ENCODE peak calls at places on chromosomes 2 and 18, in eight cellular contexts. T, K, Z, H, A, O, P and V are unnamed samples.

GRCh38 chr2:237291138-237291792 is 122.7 kb downstream of the COL6A3 start:
- DNase-seq in T (peak; percentile 93), K (peak; percentile 91), Z (peak; percentile 81), H (peak; percentile 87), A (no peak), O (peak; percentile 87), P (peak; percentile 100), V (peak; percentile 91)

GRCh38 chr2:53750369-53750768 is 17.2 kb upstream of the CHAC2 start:
- DNase-seq in T (no peak), K (no peak), Z (no peak), H (no peak), A (no peak), O (no peak), P (no peak), V (no peak)

GRCh38 chr18:37641573-37641972 is 76.0 kb upstream of the CELF4 start:
- DNase-seq in T (no peak), K (no peak), Z (no peak), H (peak; percentile 2), A (no peak), O (no peak), P (no peak), V (no peak)

GRCh38 chr2:163191372-163191771 is 352.8 kb upstream of the KCNH7 start:
- DNase-seq in T (no peak), K (no peak), Z (peak; percentile 21), H (no peak), A (no peak), O (peak; percentile 35), P (peak; percentile 61), V (no peak)

GRCh38 chr18:55110436-55110835 is 151.2 kb upstream of the CCDC68 start:
- DNase-seq in T (no peak), K (no peak), Z (no peak), H (no peak), A (no peak), O (no peak), P (no peak), V (no peak)

GRCh38 chr2:112706170-112706664 is 14.6 kb upstream of the NT5DC4 start:
- DNase-seq in T (no peak), K (no peak), Z (no peak), H (no peak), A (no peak), O (no peak), P (peak; percentile 66), V (no peak)

GRCh38 chr2:212381428-212382102 is 157.0 kb downstream of the ERBB4 start:
- DNase-seq in T (no peak), K (no peak), Z (no peak), H (no peak), A (no peak), O (no peak), P (no peak), V (no peak)

GRCh38 chr18:59267511-59268126 is 5.6 kb downstream of the RAX start:
- DNase-seq in T (no peak), K (no peak), Z (peak; percentile 31), H (no peak), A (peak; percentile 65), O (peak; percentile 41), P (no peak), V (no peak)

GRCh38 chr2:70923378-70924015 is 12.2 kb upstream of the ATP6V1B1 start:
- DNase-seq in T (no peak), K (no peak), Z (peak; percentile 35), H (no peak), A (peak; percentile 69), O (peak; percentile 33), P (no peak), V (no peak)

GRCh38 chr2:41928593-41928992 is 119.2 kb upstream of the PKDCC start:
- DNase-seq in T (peak; percentile 9), K (no peak), Z (peak; percentile 66), H (no peak), A (no peak), O (no peak), P (peak; percentile 58), V (no peak)

GRCh38 chr2:94872676-94873361 is 1.6 kb downstream of the TEKT4 start:
- DNase-seq in T (no peak), K (no peak), Z (no peak), H (no peak), A (no peak), O (peak; percentile 7), P (no peak), V (no peak)

GRCh38 chr2:19124135-19124534 is 234.3 kb downstream of the OSR1 start:
- DNase-seq in T (peak; percentile 66), K (no peak), Z (no peak), H (no peak), A (no peak), O (no peak), P (peak; percentile 76), V (no peak)

GRCh38 chr2:188306271-188306670 is 14.6 kb downstream of the GULP1 start:
- DNase-seq in T (no peak), K (no peak), Z (no peak), H (no peak), A (no peak), O (no peak), P (peak; percentile 38), V (no peak)

GRCh38 chr2:239328306-239329191 is 72.3 kb downstream of the HDAC4 start:
- DNase-seq in T (peak; percentile 64), K (peak; percentile 84), Z (no peak), H (no peak), A (peak; percentile 47), O (peak; percentile 83), P (peak; percentile 94), V (no peak)

GRCh38 chr2:88950010-88950409 is 258.5 kb downstream of the RPIA start:
- DNase-seq in T (no peak), K (no peak), Z (peak; percentile 10), H (no peak), A (no peak), O (no peak), P (no peak), V (no peak)

GRCh38 chr2:1272835-1273234 is 140.4 kb upstream of the TPO start:
- DNase-seq in T (no peak), K (no peak), Z (no peak), H (no peak), A (no peak), O (no peak), P (no peak), V (no peak)

GRCh38 chr2:60549250-60550150 is 4.0 kb downstream of the BCL11A start:
- DNase-seq in T (no peak), K (no peak), Z (no peak), H (peak; percentile 34), A (peak; percentile 78), O (peak; percentile 48), P (peak; percentile 45), V (no peak)

GRCh38 chr2:175463639-175464310 is 282.3 kb upstream of the ATP5MC3 start:
- DNase-seq in T (no peak), K (no peak), Z (no peak), H (peak; percentile 38), A (no peak), O (no peak), P (no peak), V (no peak)

GRCh38 chr18:62897153-62897552 is 181.8 kb downstream of the PHLPP1 start:
- DNase-seq in T (no peak), K (no peak), Z (no peak), H (no peak), A (no peak), O (no peak), P (peak; percentile 45), V (no peak)

GRCh38 chr18:832085-832681 is 20.1 kb upstream of the YES1 start:
- DNase-seq in T (no peak), K (no peak), Z (no peak), H (no peak), A (peak; percentile 62), O (no peak), P (no peak), V (no peak)
- TF ChIP-seq CTCF in T (no peak), K (no peak), Z (peak; percentile 14), H (no peak), A (peak; percentile 53), O (no peak), P (peak; percentile 7), V (no peak)

GRCh38 chr18:31245820-31246219 is 72.1 kb upstream of the DSG1 start:
- DNase-seq in T (no peak), K (no peak), Z (no peak), H (no peak), A (no peak), O (no peak), P (no peak), V (no peak)

GRCh38 chr18:31247574-31248199 is 70.3 kb upstream of the DSG1 start:
- DNase-seq in T (no peak), K (no peak), Z (no peak), H (no peak), A (no peak), O (no peak), P (no peak), V (no peak)

GRCh38 chr18:31243740-31244512 is 74.0 kb upstream of the DSG1 start:
- DNase-seq in T (no peak), K (no peak), Z (no peak), H (no peak), A (no peak), O (no peak), P (no peak), V (no peak)

GRCh38 chr18:31246460-31246859 is 71.5 kb upstream of the DSG1 start:
- DNase-seq in T (no peak), K (no peak), Z (no peak), H (no peak), A (no peak), O (no peak), P (no peak), V (no peak)

DNA sequence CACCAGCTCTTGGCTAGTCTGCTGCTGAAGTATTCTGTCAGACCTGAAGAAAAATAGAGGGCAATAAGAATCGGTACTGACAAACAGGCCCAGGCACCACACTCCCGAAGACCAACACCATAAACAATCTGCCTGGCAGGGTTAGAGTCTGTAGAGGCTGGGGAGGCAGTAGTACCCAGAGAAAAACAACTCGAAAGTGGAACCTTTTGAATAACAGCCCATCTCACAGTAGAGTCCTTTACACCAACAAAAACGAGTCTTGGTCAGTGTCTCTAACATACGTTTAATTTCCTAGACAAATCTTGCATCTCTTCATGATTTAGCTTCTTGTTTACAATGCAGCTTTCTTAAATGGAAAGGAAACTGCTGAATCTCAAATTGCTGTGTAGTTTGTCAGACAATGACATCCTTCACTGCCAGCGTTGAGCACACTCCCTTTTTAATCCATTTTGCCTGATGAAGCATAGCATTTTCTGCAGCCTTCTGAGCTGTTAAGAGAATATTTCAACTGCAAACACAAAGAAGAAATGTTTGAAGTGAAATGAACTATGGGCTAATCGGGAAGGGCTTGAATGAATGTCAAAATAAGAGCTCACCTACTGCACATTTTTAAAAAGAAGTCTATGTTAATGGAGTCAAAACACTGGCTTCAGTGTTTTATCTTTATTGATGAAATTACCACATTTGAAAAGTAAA is 73.1 kb upstream of the DSG1 start:
- DNase-seq in T (no peak), K (no peak), Z (no peak), H (no peak), A (no peak), O (no peak), P (no peak), V (no peak)
- H3K4me3 ChIP-seq in T (no peak overlapping the region), K (no peak overlapping the region), Z (no peak overlapping the region), H (no peak overlapping the region), A (no peak overlapping the region), O (no peak overlapping the region), P (no peak overlapping the region), V (no peak overlapping the region)

GRCh38 chr2:168254158-168254935 is 7.0 kb upstream of the STK39 start:
- DNase-seq in T (no peak), K (no peak), Z (no peak), H (no peak), A (no peak), O (peak; percentile 23), P (no peak), V (no peak)
- TF ChIP-seq CTCF in T (no peak), K (no peak), Z (no peak), H (no peak), A (no peak), O (peak; percentile 44), P (no peak), V (peak; percentile 37)

GRCh38 chr2:58428286-58428552 is 187.1 kb upstream of the FANCL start:
- DNase-seq in T (no peak), K (no peak), Z (peak; percentile 21), H (no peak), A (peak; percentile 66), O (no peak), P (no peak), V (no peak)
- H3K4me3 ChIP-seq in T (peak overlapping the region; percentile 42), K (peak overlapping the region; percentile 55), Z (peak overlapping the region; percentile 56), H (peak overlapping the region; percentile 35), A (peak overlapping the region; percentile 99), O (peak overlapping the region; percentile 55), P (peak overlapping the region; percentile 57), V (peak overlapping the region; percentile 36)